ENCODE peak calls at places on chromosomes 6 and 20, in four cellular contexts. D is left cardiac atrium, M is NCI-H1436, H is T47D. E is an unnamed sample.
A peak's percentile ranks its signal among the peaks of the same experiment; 100 is the strongest.

GRCh38 chr6:1473166-1473565 is 83.8 kb downstream of the FOXF2 start:
- DNase-seq in M (no peak), D (no peak), H (no peak), E (no peak)

GRCh38 chr6:115882174-115882573 is 178.5 kb downstream of the FRK start:
- DNase-seq in M (no peak), H (no peak), D (no peak), E (no peak)

GRCh38 chr6:157946865-157947532 is 34.7 kb upstream of the SYNJ2 start:
- DNase-seq in D (no peak), M (no peak), H (peak; percentile 39), E (no peak)

GRCh38 chr20:4483481-4483880 is 238.2 kb upstream of the PRND start:
- DNase-seq in M (no peak), H (no peak), D (no peak), E (no peak)

GRCh38 chr6:14121936-14122344 is 4.4 kb downstream of the CD83 start:
- DNase-seq in H (no peak), D (no peak), M (no peak), E (no peak)

GRCh38 chr20:37419307-37419706 is 73.4 kb downstream of the SRC start:
- DNase-seq in M (no peak), H (no peak), D (no peak), E (no peak)

GRCh38 chr6:15429146-15430110 is 183.6 kb downstream of the JARID2 start:
- DNase-seq in M (no peak), D (no peak), H (no peak), E (no peak)

GRCh38 chr6:32607988-32608298 is 18.3 kb upstream of the HLA-DRB1 start:
- DNase-seq in D (no peak), H (no peak), M (no peak), E (no peak)